ENCODE peak calls at places on chromosomes 7 and 10, in four cellular contexts. C is activated T-helper 1 cell treated with anti-CD3 and anti-CD28 coated beads, Interleukin-2, amount 50 U/mL, for 16 hours; S is NCI-H1105; N is EL. Q is an unnamed sample.

GRCh38 chr10:49844775-49845561 is 82.8 kb upstream of the OGDHL start:
- DNase-seq in C (no peak), S (no peak), N (peak; percentile 58), Q (peak; percentile 54)

GRCh38 chr10:61110188-61110844 is 166.3 kb upstream of the RHOBTB1 start:
- DNase-seq in C (no peak), S (no peak), N (peak; percentile 65), Q (no peak)

GRCh38 chr10:44261710-44262455 is 123.0 kb downstream of the CXCL12 start:
- DNase-seq in C (no peak), S (no peak), N (peak; percentile 54), Q (no peak)

GRCh38 chr7:91565499-91566331 is 301.5 kb downstream of the FZD1 start:
- DNase-seq in C (no peak), S (no peak), N (no peak), Q (no peak)

GRCh38 chr10:53886325-53887300 is 914.4 kb downstream of the PCDH15 start:
- DNase-seq in C (no peak), S (no peak), N (no peak), Q (no peak)

GRCh38 chr10:116663342-116663741 is 42.6 kb downstream of the PNLIPRP2 start:
- DNase-seq in C (no peak), S (no peak), N (no peak), Q (no peak)

GRCh38 chr10:45001382-45002148 is 842 bp downstream of the ZNF22 start:
- DNase-seq in C (no peak), S (peak; percentile 10), N (peak; percentile 71), Q (peak; percentile 78)

GRCh38 chr7:75879771-75880184 is 944 bp downstream of the RHBDD2 start:
- DNase-seq in C (no peak), S (no peak), N (peak; percentile 61), Q (no peak)

GRCh38 chr7:148723846-148724245 is 25.1 kb downstream of the CUL1 start:
- DNase-seq in C (no peak), S (no peak), N (no peak), Q (no peak)

GRCh38 chr7:148156248-148156647 is 434.3 kb upstream of the C7orf33 start:
- DNase-seq in C (no peak), S (no peak), N (peak; percentile 18), Q (no peak)

GRCh38 chr7:107687656-107688055 is 27.0 kb downstream of the SLC26A4 start:
- DNase-seq in C (no peak), S (no peak), N (peak; percentile 54), Q (peak; percentile 61)

GRCh38 chr7:95052692-95053091 is 145.3 kb downstream of the PPP1R9A start:
- DNase-seq in C (no peak), S (no peak), N (no peak), Q (no peak)

GRCh38 chr7:75813084-75813483 is 522 bp downstream of the CCL24 start:
- DNase-seq in C (no peak), S (no peak), N (peak; percentile 10), Q (no peak)

GRCh38 chr7:108805808-108806397 is 236.2 kb downstream of the DNAJB9 start:
- DNase-seq in C (no peak), S (no peak), N (peak; percentile 7), Q (peak; percentile 4)

GRCh38 chr10:17647316-17647715 is 3.4 kb downstream of the STAM start:
- DNase-seq in C (no peak), S (no peak), N (no peak), Q (no peak)

GRCh38 chr7:108440613-108441012 is 15.6 kb downstream of the NRCAM start:
- DNase-seq in C (no peak), S (no peak), N (no peak), Q (no peak)

Q was measured in mammary epithelial cell.